ENCODE peak calls at places on chromosomes 6 and 20, in four cellular contexts. E is IMR-90, H is H1, C is mesendoderm. O is an unnamed sample.

GRCh38 chr20:16381444-16381843 is 191.8 kb downstream of the KIF16B start:
- DNase-seq in H (no peak), C (no peak), E (no peak), O (no peak)

GRCh38 chr6:123009101-123009500 is 13.1 kb downstream of the CLVS2 start:
- DNase-seq in C (no peak), H (no peak), E (no peak), O (no peak)

GRCh38 chr6:3288711-3289663 is 30.2 kb downstream of the PSMG4 start:
- DNase-seq in C (no peak), E (no peak), H (no peak), O (no peak)

GRCh38 chr6:152635949-152636674 is 1.1 kb downstream of the SYNE1 start:
- DNase-seq in H (peak; percentile 59), C (peak; percentile 57), E (peak; percentile 51), O (peak; percentile 18)

GRCh38 chr6:153790048-153790447 is 249.0 kb upstream of the OPRM1 start:
- DNase-seq in C (peak; percentile 62), H (no peak), E (peak; percentile 13), O (peak; percentile 91)

GRCh38 chr6:159012201-159012600 is 12.2 kb upstream of the RSPH3 start:
- DNase-seq in H (no peak), E (peak; percentile 45), C (peak; percentile 44), O (peak; percentile 12)

GRCh38 chr20:48898210-48898609 is 23.3 kb upstream of the ARFGEF2 start:
- DNase-seq in H (no peak), E (peak; percentile 67), C (no peak), O (peak; percentile 67)

GRCh38 chr20:10618611-10619245 is 55.1 kb downstream of the JAG1 start:
- DNase-seq in H (no peak), E (no peak), C (peak; percentile 30), O (no peak)

GRCh38 chr6:70479236-70479635 is 65.9 kb downstream of the FAM135A start:
- DNase-seq in E (peak; percentile 35), H (no peak), C (no peak), O (peak; percentile 10)

GRCh38 chr6:30483677-30484279 is 5.5 kb upstream of the HLA-E start:
- DNase-seq in C (peak; percentile 50), E (peak; percentile 74), H (no peak), O (peak; percentile 73)

GRCh38 chr6:165668951-165669350 is 5.9 kb upstream of the PDE10A start:
- DNase-seq in H (no peak), C (no peak), E (no peak), O (no peak)

GRCh38 chr6:41098366-41098765 is 25.6 kb downstream of the NFYA start:
- DNase-seq in C (no peak), H (no peak), E (no peak), O (no peak)

GRCh38 chr6:166201878-166202277 is 34.2 kb upstream of the TBXT start:
- DNase-seq in C (no peak), E (no peak), H (no peak), O (no peak)

GRCh38 chr20:31894980-31895675 is 24.7 kb downstream of the TTLL9 start:
- DNase-seq in H (no peak), E (peak; percentile 49), C (peak; percentile 55), O (peak; percentile 71)

GRCh38 chr6:27592481-27593199 is 119.7 kb upstream of the ZNF184 start:
- DNase-seq in C (peak; percentile 98), H (peak; percentile 92), E (peak; percentile 90), O (peak; percentile 87)

GRCh38 chr20:16541226-16541625 is 32.0 kb downstream of the KIF16B start:
- DNase-seq in C (no peak), E (no peak), H (no peak), O (no peak)

GRCh38 chr6:26250806-26251075 is 114.3 kb upstream of the BTN3A2 start:
- DNase-seq in E (peak; percentile 55), H (no peak), C (no peak), O (no peak)

GRCh38 chr6:73508776-73509175 is 12.1 kb downstream of the EEF1A1 start:
- DNase-seq in E (no peak), C (no peak), H (no peak), O (no peak)

GRCh38 chr6:3592371-3592941 is 135.6 kb upstream of the SLC22A23 start:
- DNase-seq in E (peak; percentile 93), C (no peak), H (no peak), O (peak; percentile 80)

GRCh38 chr6:32790306-32790705 is 26.5 kb downstream of the HLA-DOB start:
- DNase-seq in E (no peak), H (no peak), C (peak; percentile 56), O (no peak)

GRCh38 chr20:44208770-44209169 is 1.8 kb downstream of the OSER1 start:
- DNase-seq in C (no peak), E (peak; percentile 66), H (no peak), O (peak; percentile 58)

DNA sequence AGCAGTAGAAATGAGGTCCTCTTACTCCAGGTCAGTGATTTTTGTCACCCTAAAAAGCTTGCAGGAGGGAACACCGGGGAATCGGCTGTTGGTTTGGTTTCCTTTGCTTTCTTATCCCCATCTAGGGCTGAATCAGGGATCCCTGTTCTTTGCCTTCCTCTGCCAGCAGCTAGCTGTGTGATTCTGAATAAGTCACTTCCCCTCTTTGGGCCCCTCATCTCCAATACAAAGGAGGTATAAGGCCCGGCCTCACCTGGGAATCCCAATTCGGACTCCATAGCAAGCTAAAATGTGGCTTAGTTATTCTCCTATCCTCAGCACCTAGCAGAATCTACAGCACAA is 18.5 kb upstream of the ARMC12 start:
- DNase-seq in C (no peak), E (no peak), H (no peak), O (no peak)
- H3K4me2 ChIP-seq in C (no peak overlapping the region), E (no peak overlapping the region), H (peak overlapping the region; percentile 50), O (no peak overlapping the region)

GRCh38 chr6:99121748-99122147 is 174.0 kb upstream of the FBXL4 start:
- DNase-seq in C (no peak), H (no peak), E (no peak), O (no peak)
- H2AK5ac ChIP-seq in C (no peak overlapping the region), H (no peak overlapping the region), E (no peak overlapping the region), O (no peak overlapping the region)

GRCh38 chr6:43671801-43672690 is 15.5 kb downstream of the MRPS18A start:
- DNase-seq in H (no peak), E (no peak), C (no peak), O (no peak)
- H3K36me3 ChIP-seq in H (peaks cover 25% of the 10 kb centered on the region), E (peaks cover 50% of the 10 kb centered on the region), C (peaks cover 13% of the 10 kb centered on the region), O (peaks cover 59% of the 10 kb centered on the region)

DNA sequence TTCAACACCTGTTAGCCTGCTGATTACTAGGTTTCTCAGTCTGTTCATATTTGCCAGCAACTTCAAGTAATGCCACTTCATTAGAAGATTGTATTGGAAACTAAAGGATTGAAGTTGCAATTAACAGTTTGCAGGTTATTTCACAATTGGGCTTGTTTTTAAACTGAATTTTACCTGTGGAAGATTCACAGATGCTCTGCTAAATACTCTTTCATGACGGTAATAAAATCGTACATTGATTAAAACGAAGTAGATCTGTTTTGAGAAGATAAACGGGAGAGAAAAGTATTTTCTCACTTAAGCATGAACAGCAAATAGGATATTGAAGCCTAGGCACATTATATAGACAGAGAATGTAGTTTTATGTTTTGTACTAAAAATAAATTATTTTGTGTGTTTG is 1.6 kb downstream of the RNF182 start:
- DNase-seq in E (no peak), C (no peak), H (no peak), O (no peak)
- H3K4me2 ChIP-seq in E (no peak overlapping the region), C (no peak overlapping the region), H (no peak overlapping the region), O (no peak overlapping the region)